ENCODE peak calls at places on chromosomes 2 and 18, in five cellular contexts. T is endothelial cell of umbilical vein, S is GM12892, O is SK-N-SH, K is spleen. D is an unnamed sample.

GRCh38 chr2:17658251-17658843 is 95.3 kb downstream of the SMC6 start:
- DNase-seq in K (no peak), S (no peak), T (no peak), O (no peak), D (no peak)

GRCh38 chr18:63897072-63897471 is 9.6 kb downstream of the SERPINB2 start:
- DNase-seq in K (no peak), S (no peak), T (no peak), O (no peak), D (no peak)

GRCh38 chr18:51751901-51752300 is 554.4 kb upstream of the MEX3C start:
- DNase-seq in O (no peak), K (no peak), S (no peak), T (no peak), D (no peak)

GRCh38 chr2:64311948-64312621 is 141.9 kb upstream of the LGALSL start:
- DNase-seq in O (peak; percentile 42), S (no peak), T (peak; percentile 89), K (no peak), D (peak; percentile 91)

GRCh38 chr2:127715778-127716449 is 14.6 kb downstream of the SFT2D3 start:
- DNase-seq in T (no peak), S (no peak), K (no peak), O (no peak), D (no peak)

GRCh38 chr2:199951023-199951422 is 4.3 kb downstream of the TYW5 start:
- DNase-seq in O (no peak), S (no peak), K (no peak), T (no peak), D (no peak)

GRCh38 chr18:12057419-12058039 is 36.1 kb upstream of the ANKRD62 start:
- DNase-seq in S (no peak), O (no peak), T (no peak), K (no peak), D (no peak)

GRCh38 chr2:196172976-196173375 is 1.6 kb upstream of the STK17B start:
- DNase-seq in K (no peak), O (no peak), S (no peak), T (no peak), D (no peak)

GRCh38 chr2:62931536-62931935 is 119.1 kb upstream of the OTX1 start:
- DNase-seq in O (no peak), K (no peak), S (no peak), T (no peak), D (no peak)

GRCh38 chr2:229642371-229642770 is 72.0 kb downstream of the DNER start:
- DNase-seq in K (no peak), T (no peak), O (no peak), S (no peak), D (no peak)

GRCh38 chr2:152098798-152099654 is at the start of gene CACNB4:
- DNase-seq in K (peak; percentile 81), S (peak; percentile 54), T (peak; percentile 16), O (peak; percentile 83), D (no peak)

GRCh38 chr18:55100817-55101457 is 141.7 kb upstream of the CCDC68 start:
- DNase-seq in O (no peak), S (no peak), T (peak; percentile 64), K (no peak), D (no peak)

GRCh38 chr18:24499814-24500601 is 39.6 kb downstream of the HRH4 start:
- DNase-seq in K (no peak), S (no peak), T (no peak), O (no peak), D (no peak)

GRCh38 chr18:12307251-12307736 is 747 bp upstream of the TUBB6 start:
- DNase-seq in O (peak; percentile 50), S (no peak), K (peak; percentile 79), T (peak; percentile 74), D (peak; percentile 87)

GRCh38 chr2:154350911-154351310 is 347.6 kb upstream of the KCNJ3 start:
- DNase-seq in K (no peak), S (no peak), O (no peak), T (no peak), D (no peak)

GRCh38 chr2:8906208-8906607 is 68.8 kb upstream of the KIDINS220 start:
- DNase-seq in O (no peak), S (no peak), K (no peak), T (peak; percentile 13), D (no peak)

GRCh38 chr2:82344670-82345069 is 2040.1 kb upstream of the LRRTM1 start:
- DNase-seq in T (peak; percentile 23), S (no peak), K (no peak), O (no peak), D (no peak)

GRCh38 chr2:29159125-29159524 is 43.9 kb downstream of the CLIP4 start:
- DNase-seq in S (no peak), T (no peak), O (no peak), K (no peak), D (no peak)

GRCh38 chr2:117523267-117523666 is 291.2 kb upstream of the DDX18 start:
- DNase-seq in S (no peak), T (peak; percentile 5), K (no peak), O (peak; percentile 61), D (no peak)

GRCh38 chr2:105299290-105299689 is 30.2 kb downstream of the TGFBRAP1 start:
- DNase-seq in O (no peak), K (no peak), S (no peak), T (no peak), D (no peak)

GRCh38 chr18:58264846-58265245 is 220.8 kb downstream of the NEDD4L start:
- DNase-seq in O (no peak), K (no peak), T (no peak), S (no peak), D (no peak)

GRCh38 chr2:16130541-16130880 is 190.2 kb downstream of the MYCN start:
- DNase-seq in K (no peak), T (no peak), S (no peak), O (no peak), D (no peak)

GRCh38 chr2:48176876-48177275 is 270.6 kb upstream of the FBXO11 start:
- DNase-seq in K (no peak), T (no peak), O (no peak), S (no peak), D (no peak)

GRCh38 chr2:72815655-72816268 is 10.1 kb downstream of the EXOC6B start:
- DNase-seq in T (no peak), O (no peak), K (no peak), S (no peak), D (no peak)

GRCh38 chr2:219057709-219058540 is 2.8 kb downstream of the IHH start:
- DNase-seq in T (peak; percentile 60), K (peak; percentile 95), S (peak; percentile 92), O (peak; percentile 86), D (no peak)
- TF ChIP-seq POLR2AphosphoS5 in T (no peak), K (peak; percentile 55), S (no peak), O (no peak), D (no peak)

GRCh38 chr2:238388794-238389193 is 37.9 kb upstream of the ASB1 start:
- DNase-seq in O (no peak), T (no peak), S (no peak), K (no peak), D (no peak)
- TF ChIP-seq POLR2AphosphoS5 in O (no peak), T (no peak), S (no peak), K (no peak), D (no peak)

GRCh38 chr2:170770304-170771048 is at the start of gene ERICH2:
- DNase-seq in K (peak; percentile 88), T (peak; percentile 11), S (peak; percentile 73), O (peak; percentile 88), D (peak; percentile 85)
- TF ChIP-seq POLR2AphosphoS5 in K (no peak), T (no peak), S (no peak), O (no peak), D (no peak)

GRCh38 chr2:144514731-144515424 is 5.0 kb downstream of the ZEB2 start:
- DNase-seq in T (peak; percentile 47), K (no peak), S (no peak), O (no peak), D (no peak)

GRCh38 chr2:144511945-144512344 is 8.0 kb downstream of the ZEB2 start:
- DNase-seq in T (peak; percentile 41), S (no peak), O (no peak), K (no peak), D (no peak)

GRCh38 chr2:144512421-144513272 is 7.3 kb downstream of the ZEB2 start:
- DNase-seq in S (no peak), O (no peak), T (peak; percentile 34), K (no peak), D (no peak)

GRCh38 chr2:144515425-144515693 is 4.6 kb downstream of the ZEB2 start:
- DNase-seq in T (no peak), S (no peak), O (no peak), K (no peak), D (no peak)

GRCh38 chr2:144513388-144514100 is 6.4 kb downstream of the ZEB2 start:
- DNase-seq in T (peak; percentile 48), O (no peak), K (peak; percentile 77), S (no peak), D (peak; percentile 64)
- TF ChIP-seq POLR2AphosphoS5 in T (no peak), O (no peak), K (peak; percentile 72), S (no peak), D (peak; percentile 60)

D was measured in suprapubic skin.